ENCODE peak calls at places on chromosomes 4 and X, in four cellular contexts. L, M, W and U are unnamed samples.

GRCh38 chr4:40736910-40737309 is 12.8 kb upstream of the NSUN7 start:
- DNase-seq in L (no peak), M (peak; percentile 9), W (no peak), U (no peak)

GRCh38 chrX:84469226-84469625 is 33.0 kb downstream of the HDX start:
- DNase-seq in L (no peak), M (no peak), W (no peak), U (no peak)

GRCh38 chr4:35052546-35052945 is 1191.8 kb downstream of the ARAP2 start:
- DNase-seq in L (no peak), M (no peak), W (no peak), U (peak; percentile 28)

GRCh38 chr4:70829015-70829414 is 10.7 kb downstream of the GRSF1 start:
- DNase-seq in L (no peak), M (no peak), W (no peak), U (no peak)

GRCh38 chr4:71074452-71075299 is 81.2 kb downstream of the DCK start:
- DNase-seq in L (peak; percentile 71), M (no peak), W (no peak), U (no peak)

GRCh38 chr4:96698891-96699290 is 859.0 kb downstream of the PDHA2 start:
- DNase-seq in L (no peak), M (no peak), W (no peak), U (peak; percentile 19)

GRCh38 chr4:6633091-6633906 is 7.2 kb upstream of the MRFAP1 start:
- DNase-seq in L (peak; percentile 40), M (peak; percentile 47), W (no peak), U (no peak)

GRCh38 chrX:120697053-120697452 is 67.2 kb upstream of the C1GALT1C1 start:
- DNase-seq in L (no peak), M (no peak), W (peak; percentile 12), U (no peak)

GRCh38 chr4:168604496-168605373 is 107.9 kb downstream of the PALLD start:
- DNase-seq in L (no peak), M (no peak), W (no peak), U (peak; percentile 77)

GRCh38 chr4:23728393-23728792 is 161.5 kb downstream of the PPARGC1A start:
- DNase-seq in L (no peak), M (no peak), W (no peak), U (peak; percentile 98)

GRCh38 chr4:174398728-174399127 is 115.0 kb downstream of the CEP44 start:
- DNase-seq in L (no peak), M (peak; percentile 22), W (no peak), U (no peak)

GRCh38 chrX:16807548-16807947 is 21.3 kb downstream of the TXLNG start:
- DNase-seq in L (no peak), M (no peak), W (no peak), U (no peak)

GRCh38 chrX:153702350-153703035 is 14.8 kb downstream of the SLC6A8 start:
- DNase-seq in L (no peak), M (no peak), W (no peak), U (no peak)

GRCh38 chr4:84967292-84967651 is 782 bp upstream of the WDFY3 start:
- DNase-seq in L (no peak), M (no peak), W (no peak), U (no peak)

GRCh38 chr4:84964995-84965557 is 1.4 kb downstream of the WDFY3 start:
- DNase-seq in L (no peak), M (no peak), W (no peak), U (no peak)

GRCh38 chr4:84965558-84966381 is 720 bp downstream of the WDFY3 start:
- DNase-seq in L (peak; percentile 70), M (peak; percentile 37), W (no peak), U (no peak)

GRCh38 chr4:84968936-84969335 is 2.4 kb upstream of the WDFY3 start:
- DNase-seq in L (no peak), M (no peak), W (no peak), U (no peak)

GRCh38 chr4:84966382-84967291 is at the start of gene WDFY3:
- DNase-seq in L (peak; percentile 92), M (peak; percentile 83), W (no peak), U (peak; percentile 70)
- TF ChIP-seq CTCF in L (no peak), M (no peak), W (no peak), U (peak; percentile 13)

GRCh38 chr4:152436384-152436783 is 99.5 kb downstream of the FBXW7 start:
- DNase-seq in L (no peak), M (no peak), W (no peak), U (no peak)
- TF ChIP-seq CTCF in L (no peak), M (peak; percentile 11), W (no peak), U (no peak)

GRCh38 chrX:77572322-77572721 is 125.1 kb downstream of the FGF16 start:
- DNase-seq in L (no peak), M (no peak), W (no peak), U (no peak)
- TF ChIP-seq CTCF in L (no peak), M (no peak), W (no peak), U (no peak)

GRCh38 chr4:8547108-8547911 is 32.9 kb upstream of the GPR78 start:
- DNase-seq in L (peak; percentile 31), M (peak; percentile 82), W (no peak), U (peak; percentile 48)
- TF ChIP-seq CTCF in L (peak; percentile 14), M (peak; percentile 69), W (no peak), U (peak; percentile 13)

GRCh38 chr4:148041606-148042324 is 309.9 kb downstream of the ARHGAP10 start:
- DNase-seq in L (no peak), M (no peak), W (no peak), U (no peak)

GRCh38 chr4:148043990-148044645 is 312.2 kb downstream of the ARHGAP10 start:
- DNase-seq in L (no peak), M (no peak), W (no peak), U (no peak)

GRCh38 chr4:148044889-148045352 is 313.0 kb downstream of the ARHGAP10 start:
- DNase-seq in L (no peak), M (peak; percentile 11), W (no peak), U (no peak)
- TF ChIP-seq CTCF in L (no peak), M (no peak), W (peak; percentile 32), U (peak; percentile 16)

GRCh38 chrX:31268359-31268758 is 196.5 kb upstream of the FTHL17 start:
- DNase-seq in L (no peak), M (no peak), W (no peak), U (no peak)
- TF ChIP-seq CTCF in L (no peak), M (no peak), W (no peak), U (no peak)

DNA sequence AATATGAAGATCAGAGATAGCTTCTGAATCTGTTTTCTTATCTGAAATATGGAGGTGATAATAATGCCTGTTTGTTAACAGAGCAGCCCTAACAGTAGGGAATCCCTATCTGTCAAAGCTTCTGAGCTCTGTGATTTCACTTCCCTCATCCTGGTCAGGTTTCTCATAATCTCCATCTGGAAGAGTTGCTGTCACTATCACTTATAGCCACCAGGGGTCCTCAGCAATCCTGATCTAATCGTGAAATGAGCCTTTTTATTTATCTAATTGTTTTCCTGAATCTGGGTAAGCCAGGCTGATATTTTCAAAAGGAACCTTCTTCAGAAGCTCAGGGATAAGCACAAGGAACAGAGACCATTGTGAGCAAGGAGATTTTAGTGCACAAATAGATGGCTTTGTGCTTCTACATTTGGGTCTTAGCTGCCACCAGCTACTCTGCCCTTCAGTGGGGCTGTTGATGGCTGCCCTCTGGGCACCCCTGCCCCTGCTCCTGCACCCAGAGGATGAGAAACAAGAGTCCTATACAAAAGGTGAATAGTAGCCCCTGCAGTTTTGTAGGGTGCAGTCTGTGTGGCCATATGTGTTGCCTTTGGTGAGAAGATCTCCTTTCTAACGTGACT is 196.4 kb upstream of the RADX start:
- DNase-seq in L (no peak), M (peak; percentile 6), W (no peak), U (no peak)
- TF ChIP-seq CTCF in L (no peak), M (peak; percentile 34), W (peak; percentile 26), U (peak; percentile 70)

DNA sequence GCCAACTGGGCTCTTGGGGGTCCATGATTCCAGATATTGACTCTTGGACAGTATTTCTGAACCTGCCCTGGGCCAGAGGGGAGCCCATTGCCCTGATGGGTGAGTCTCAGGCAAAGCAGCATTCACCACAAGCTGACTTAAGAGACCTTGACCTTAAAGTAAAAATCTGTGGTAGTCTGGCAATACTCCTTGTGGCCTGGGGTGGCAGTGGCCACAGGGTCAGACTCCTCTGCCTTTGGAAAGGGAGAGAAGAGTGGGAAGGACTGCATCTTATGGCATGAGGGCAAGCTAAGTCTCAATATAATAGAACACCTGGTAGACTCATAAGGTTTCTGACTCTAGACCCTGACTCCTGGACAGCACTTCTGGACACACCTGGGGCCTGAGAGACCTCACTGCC is 340.3 kb upstream of the MAD2L1 start:
- DNase-seq in L (no peak), M (no peak), W (no peak), U (no peak)
- TF ChIP-seq CTCF in L (no peak), M (no peak), W (no peak), U (no peak)

GRCh38 chr4:108172231-108172779 is 3.6 kb upstream of the LEF1 start:
- DNase-seq in L (no peak), M (no peak), W (peak; percentile 28), U (no peak)
- TF ChIP-seq CTCF in L (no peak), M (no peak), W (no peak), U (no peak)